ENCODE peak calls at places on chromosomes 6 and 20, in six cellular contexts. P is left ventricle myocardium inferior, Q is Panc1, N is BE2C, M is AG09309, L is AG10803. E is an unnamed sample.

GRCh38 chr20:32596681-32597252 is 11.6 kb upstream of the NOL4L start:
- DNase-seq in P (no peak), M (no peak), N (no peak), L (no peak), Q (no peak), E (no peak)

GRCh38 chr6:53300656-53301551 is 47.8 kb downstream of the ELOVL5 start:
- DNase-seq in M (no peak), P (peak), N (no peak), Q (no peak), L (peak), E (no peak)

GRCh38 chr6:141169419-141169818 is 963.3 kb upstream of the GJE1 start:
- DNase-seq in P (no peak), M (peak), Q (no peak), N (no peak), L (peak), E (peak)

GRCh38 chr6:170283212-170284081 is 7.4 kb downstream of the DLL1 start:
- DNase-seq in L (no peak), P (no peak), N (no peak), M (no peak), Q (no peak), E (no peak)

GRCh38 chr6:32689531-32690505 is 23.4 kb upstream of the HLA-DQB1 start:
- DNase-seq in N (no peak), M (no peak), Q (no peak), P (no peak), L (no peak), E (no peak)

GRCh38 chr20:32524871-32525501 is 60.1 kb downstream of the NOL4L start:
- DNase-seq in M (no peak), P (peak), N (no peak), Q (no peak), L (no peak), E (no peak)

GRCh38 chr20:64139200-64140081 is 24.8 kb upstream of the MYT1 start:
- DNase-seq in L (no peak), N (no peak), M (no peak), P (no peak), Q (no peak), E (no peak)

GRCh38 chr6:35494161-35494563 is 2.7 kb downstream of the TEAD3 start:
- DNase-seq in P (peak), L (peak), M (no peak), Q (no peak), N (no peak), E (no peak)

GRCh38 chr20:33685328-33686007 is 717 bp downstream of the E2F1 start:
- DNase-seq in P (no peak), N (peak), M (no peak), L (no peak), Q (no peak), E (no peak)

GRCh38 chr6:1502041-1502440 is 107.7 kb upstream of the FOXC1 start:
- DNase-seq in L (peak), Q (no peak), M (peak), P (no peak), N (no peak), E (no peak)

GRCh38 chr20:16245879-16246278 is 327.4 kb downstream of the KIF16B start:
- DNase-seq in Q (no peak), P (no peak), L (no peak), M (no peak), N (peak), E (no peak)

GRCh38 chr6:112177081-112177480 is 77.3 kb downstream of the LAMA4 start:
- DNase-seq in Q (no peak), M (no peak), N (no peak), P (no peak), L (no peak), E (no peak)

GRCh38 chr6:3987072-3987471 is 91.9 kb downstream of the FAM217A start:
- DNase-seq in P (no peak), L (peak), Q (no peak), M (no peak), N (no peak), E (peak)

GRCh38 chr20:5192570-5193431 is 66.0 kb downstream of the CDS2 start:
- DNase-seq in Q (no peak), P (no peak), N (no peak), M (no peak), L (no peak), E (no peak)
- TF ChIP-seq CTCF in Q (no peak), P (no peak), N (no peak), M (no peak), L (no peak), E (no peak)

GRCh38 chr6:21340563-21340962 is 253.0 kb upstream of the SOX4 start:
- DNase-seq in M (no peak), P (no peak), N (no peak), Q (no peak), L (no peak), E (no peak)
- H3K4me3 ChIP-seq in M (no peak), P (no peak), N (no peak), Q (no peak), L (no peak), E (no peak)

GRCh38 chr20:2872304-2873009 is 824 bp upstream of the PTPRA start:
- DNase-seq in M (no peak), P (peak), N (peak), Q (no peak), L (peak), E (no peak)
- TF ChIP-seq CTCF in M (peak), P (no peak), N (no peak), Q (peak), L (peak), E (peak)

GRCh38 chr20:50932016-50932338 is 740 bp upstream of the ADNP start:
- DNase-seq in N (no peak), L (no peak), M (no peak), Q (no peak), P (no peak), E (no peak)
- H3K4me3 ChIP-seq in N (peak), L (peak), M (peak), Q (peak), P (peak), E (peak)